ENCODE peak calls at places on chromosomes 5 and 9, in seven cellular contexts. U is non-pigmented ciliary epithelial cell; W is CD8-positive, alpha-beta T cell; L is HuH-7; I is posterior cingulate gyrus; F is nephron progenitor cell; G is stomach. P is an unnamed sample.

GRCh38 chr5:172816887-172817418 is 17.1 kb upstream of the ERGIC1 start:
- DNase-seq in F (no peak), G (no peak), U (peak), W (no peak), I (no peak), L (no peak), P (no peak)

GRCh38 chr9:130977811-130978221 is 31.2 kb upstream of the LAMC3 start:
- DNase-seq in U (no peak), L (no peak), F (no peak), I (no peak), W (no peak), G (no peak), P (no peak)

GRCh38 chr5:17227868-17228267 is 10.4 kb downstream of the BASP1 start:
- DNase-seq in F (no peak), G (no peak), I (no peak), U (no peak), L (no peak), W (no peak), P (no peak)

GRCh38 chr5:27797220-27797619 is 758.8 kb upstream of the CDH9 start:
- DNase-seq in F (no peak), G (no peak), U (no peak), L (no peak), W (no peak), I (no peak), P (no peak)

GRCh38 chr5:153959134-153959957 is 79.4 kb downstream of the FAM114A2 start:
- DNase-seq in W (no peak), U (peak), L (no peak), I (no peak), G (no peak), F (no peak), P (no peak)

GRCh38 chr5:144460608-144461007 is 289.9 kb downstream of the KCTD16 start:
- DNase-seq in L (no peak), W (no peak), G (no peak), U (no peak), F (no peak), I (no peak), P (no peak)

GRCh38 chr5:176892663-176893062 is 6.5 kb downstream of the HK3 start:
- DNase-seq in F (no peak), W (no peak), G (peak), I (no peak), U (no peak), L (no peak), P (no peak)

GRCh38 chr9:133543772-133544467 is 9.4 kb downstream of the ADAMTSL2 start:
- DNase-seq in G (no peak), I (no peak), F (no peak), L (no peak), W (no peak), U (no peak), P (no peak)

GRCh38 chr5:172849636-172850453 is 15.8 kb downstream of the ERGIC1 start:
- DNase-seq in I (no peak), F (no peak), L (no peak), U (no peak), G (peak), W (no peak), P (peak)

GRCh38 chr9:108099854-108100253 is 610.3 kb upstream of the KLF4 start:
- DNase-seq in L (no peak), F (no peak), U (no peak), G (no peak), W (no peak), I (no peak), P (no peak)